ENCODE peak calls at places on chromosomes 11 and 22, in five cellular contexts. One of them, this sample, is unnamed.

GRCh38 chr11:34633990-34634725 is 13.3 kb downstream of the EHF start:
- DNase-seq in activated CD4-positive, alpha-beta T cell treated with anti-CD3 and anti-CD28 coated beads for 24 hours: no peak
- DNase-seq in tibial nerve: no peak
- DNase-seq in uterus: no peak
- DNase-seq in NCI-H1436: no peak
- DNase-seq in this sample: no peak

GRCh38 chr11:44199298-44199697 is 103.8 kb downstream of the EXT2 start:
- DNase-seq in uterus: no peak
- DNase-seq in activated CD4-positive, alpha-beta T cell treated with anti-CD3 and anti-CD28 coated beads for 24 hours: no peak
- DNase-seq in tibial nerve: no peak
- DNase-seq in NCI-H1436: peak
- DNase-seq in this sample: no peak

GRCh38 chr11:87384078-87384729 is 346.5 kb downstream of the TMEM135 start:
- DNase-seq in uterus: no peak
- DNase-seq in NCI-H1436: no peak
- DNase-seq in activated CD4-positive, alpha-beta T cell treated with anti-CD3 and anti-CD28 coated beads for 24 hours: no peak
- DNase-seq in tibial nerve: no peak
- DNase-seq in this sample: no peak

GRCh38 chr22:31628362-31628761 is 33.7 kb downstream of the PISD start:
- DNase-seq in activated CD4-positive, alpha-beta T cell treated with anti-CD3 and anti-CD28 coated beads for 24 hours: no peak
- DNase-seq in NCI-H1436: no peak
- DNase-seq in uterus: no peak
- DNase-seq in tibial nerve: no peak
- DNase-seq in this sample: no peak

GRCh38 chr11:77188323-77188911 is 60.4 kb downstream of the MYO7A start:
- DNase-seq in tibial nerve: peak
- DNase-seq in activated CD4-positive, alpha-beta T cell treated with anti-CD3 and anti-CD28 coated beads for 24 hours: peak
- DNase-seq in uterus: peak
- DNase-seq in NCI-H1436: peak
- DNase-seq in this sample: peak

GRCh38 chr11:77647906-77648305 is 10.3 kb upstream of the CLNS1A start:
- DNase-seq in uterus: no peak
- DNase-seq in activated CD4-positive, alpha-beta T cell treated with anti-CD3 and anti-CD28 coated beads for 24 hours: no peak
- DNase-seq in tibial nerve: no peak
- DNase-seq in NCI-H1436: no peak
- DNase-seq in this sample: no peak

GRCh38 chr11:97893612-97894011 is 1127.1 kb upstream of the CNTN5 start:
- DNase-seq in NCI-H1436: no peak
- DNase-seq in tibial nerve: no peak
- DNase-seq in activated CD4-positive, alpha-beta T cell treated with anti-CD3 and anti-CD28 coated beads for 24 hours: no peak
- DNase-seq in uterus: no peak
- DNase-seq in this sample: no peak

GRCh38 chr11:46039990-46040389 is 81.3 kb downstream of the PHF21A start:
- DNase-seq in activated CD4-positive, alpha-beta T cell treated with anti-CD3 and anti-CD28 coated beads for 24 hours: no peak
- DNase-seq in tibial nerve: no peak
- DNase-seq in NCI-H1436: no peak
- DNase-seq in uterus: no peak
- DNase-seq in this sample: no peak

GRCh38 chr11:77559686-77560425 is 29.9 kb upstream of the AQP11 start:
- DNase-seq in uterus: no peak
- DNase-seq in activated CD4-positive, alpha-beta T cell treated with anti-CD3 and anti-CD28 coated beads for 24 hours: no peak
- DNase-seq in NCI-H1436: no peak
- DNase-seq in tibial nerve: no peak
- DNase-seq in this sample: no peak

GRCh38 chr11:79253280-79253679 is 187.6 kb downstream of the TENM4 start:
- DNase-seq in uterus: no peak
- DNase-seq in activated CD4-positive, alpha-beta T cell treated with anti-CD3 and anti-CD28 coated beads for 24 hours: no peak
- DNase-seq in NCI-H1436: no peak
- DNase-seq in tibial nerve: no peak
- DNase-seq in this sample: no peak

GRCh38 chr22:23204541-23205157 is 24.3 kb downstream of the BCR start:
- DNase-seq in NCI-H1436: no peak
- DNase-seq in activated CD4-positive, alpha-beta T cell treated with anti-CD3 and anti-CD28 coated beads for 24 hours: no peak
- DNase-seq in uterus: peak
- DNase-seq in tibial nerve: no peak
- DNase-seq in this sample: no peak

GRCh38 chr11:120985718-120986569 is 38.0 kb upstream of the TBCEL start:
- DNase-seq in NCI-H1436: peak
- DNase-seq in tibial nerve: no peak
- DNase-seq in activated CD4-positive, alpha-beta T cell treated with anti-CD3 and anti-CD28 coated beads for 24 hours: peak
- DNase-seq in uterus: peak
- DNase-seq in this sample: peak

GRCh38 chr11:2120359-2121100 is 18.7 kb downstream of the IGF2 start:
- DNase-seq in NCI-H1436: no peak
- DNase-seq in activated CD4-positive, alpha-beta T cell treated with anti-CD3 and anti-CD28 coated beads for 24 hours: no peak
- DNase-seq in uterus: no peak
- DNase-seq in tibial nerve: no peak
- DNase-seq in this sample: no peak

GRCh38 chr22:20244744-20245576 is 23.2 kb downstream of the RTN4R start:
- DNase-seq in tibial nerve: no peak
- DNase-seq in uterus: no peak
- DNase-seq in NCI-H1436: no peak
- DNase-seq in activated CD4-positive, alpha-beta T cell treated with anti-CD3 and anti-CD28 coated beads for 24 hours: no peak
- DNase-seq in this sample: peak

GRCh38 chr11:128416976-128417375 is 170.4 kb downstream of the ETS1 start:
- DNase-seq in uterus: no peak
- DNase-seq in tibial nerve: no peak
- DNase-seq in NCI-H1436: no peak
- DNase-seq in activated CD4-positive, alpha-beta T cell treated with anti-CD3 and anti-CD28 coated beads for 24 hours: no peak
- DNase-seq in this sample: no peak

GRCh38 chr22:22403306-22403705 is 105.2 kb downstream of the ZNF280B start:
- DNase-seq in tibial nerve: no peak
- DNase-seq in uterus: no peak
- DNase-seq in activated CD4-positive, alpha-beta T cell treated with anti-CD3 and anti-CD28 coated beads for 24 hours: no peak
- DNase-seq in NCI-H1436: no peak
- DNase-seq in this sample: no peak

GRCh38 chr22:43753718-43754117 is 58.4 kb downstream of the EFCAB6 start:
- DNase-seq in NCI-H1436: no peak
- DNase-seq in tibial nerve: no peak
- DNase-seq in uterus: no peak
- DNase-seq in activated CD4-positive, alpha-beta T cell treated with anti-CD3 and anti-CD28 coated beads for 24 hours: no peak
- DNase-seq in this sample: no peak

This sample was measured in stimulated activated effector memory CD8-positive, alpha-beta T cell treated with anti-CD3 and anti-CD28 coated beads, Interleukin-12 subunit alpha, Interleukin-12 subunit beta, amount 100 ng/mL, for 72 hours.